ENCODE peak calls at places on chromosome 10, in seven cellular contexts. X is adrenal gland, H is stomach, J is IMR-90, Z is lower leg skin, S is A549, W is prostate gland. L is an unnamed sample.

GRCh38 chr10:61633665-61634064 is 29.1 kb upstream of the CABCOCO1 start:
- DNase-seq in X (no peak), H (no peak), J (peak), Z (no peak), S (no peak), W (no peak), L (no peak)

GRCh38 chr10:111344804-111345203 is 268.0 kb downstream of the ADRA2A start:
- DNase-seq in X (no peak), H (no peak), J (no peak), Z (no peak), S (peak), W (no peak), L (no peak)

GRCh38 chr10:105586451-105587098 is 945.5 kb downstream of the SORCS3 start:
- DNase-seq in X (no peak), H (no peak), J (peak), Z (no peak), S (no peak), W (no peak), L (no peak)

GRCh38 chr10:102611514-102612095 is 32.7 kb upstream of the TRIM8 start:
- DNase-seq in X (no peak), H (no peak), J (peak), Z (no peak), S (no peak), W (no peak), L (no peak)

GRCh38 chr10:124697837-124698559 is 46.2 kb downstream of the FAM53B start:
- DNase-seq in X (no peak), H (no peak), J (peak), Z (no peak), S (no peak), W (no peak), L (no peak)

GRCh38 chr10:35194471-35194870 is 67.8 kb downstream of the CREM start:
- DNase-seq in X (no peak), H (no peak), J (peak), Z (no peak), S (no peak), W (no peak), L (no peak)

GRCh38 chr10:68163735-68164134 is 54.4 kb downstream of the MYPN start:
- DNase-seq in X (no peak), H (no peak), J (no peak), Z (no peak), S (no peak), W (no peak), L (no peak)

GRCh38 chr10:75417522-75417927 is 13.9 kb upstream of the LRMDA start:
- DNase-seq in X (no peak), H (no peak), J (no peak), Z (no peak), S (no peak), W (no peak), L (no peak)

GRCh38 chr10:21263266-21263803 is 262.1 kb downstream of the SKIDA1 start:
- DNase-seq in X (no peak), H (no peak), J (no peak), Z (no peak), S (no peak), W (no peak), L (no peak)

GRCh38 chr10:4181690-4182089 is 396.7 kb upstream of the KLF6 start:
- DNase-seq in X (no peak), H (no peak), J (no peak), Z (no peak), S (no peak), W (no peak), L (no peak)

GRCh38 chr10:8254350-8254749 is 199.9 kb downstream of the GATA3 start:
- DNase-seq in X (no peak), H (no peak), J (no peak), Z (no peak), S (no peak), W (no peak), L (no peak)

GRCh38 chr10:49001861-49002675 is 62.4 kb upstream of the LRRC18 start:
- DNase-seq in X (peak), H (no peak), J (no peak), Z (no peak), S (no peak), W (no peak), L (no peak)

GRCh38 chr10:114103286-114103685 is 59.6 kb downstream of the ADRB1 start:
- DNase-seq in X (no peak), H (no peak), J (peak), Z (no peak), S (peak), W (peak), L (no peak)

GRCh38 chr10:4141471-4141870 is 356.5 kb upstream of the KLF6 start:
- DNase-seq in X (no peak), H (no peak), J (peak), Z (no peak), S (no peak), W (no peak), L (no peak)

GRCh38 chr10:81981724-81982123 is 106.7 kb downstream of the NRG3 start:
- DNase-seq in X (no peak), H (no peak), J (no peak), Z (no peak), S (no peak), W (no peak), L (no peak)

GRCh38 chr10:60182691-60183090 is 207.0 kb downstream of the ANK3 start:
- DNase-seq in X (no peak), H (no peak), J (peak), Z (no peak), S (no peak), W (no peak), L (no peak)

GRCh38 chr10:92702301-92702916 is 12.7 kb downstream of the HHEX start:
- DNase-seq in X (peak), H (no peak), J (no peak), Z (no peak), S (no peak), W (no peak), L (peak)

GRCh38 chr10:128124813-128125403 is 1.3 kb downstream of the MKI67 start:
- DNase-seq in X (no peak), H (no peak), J (no peak), Z (no peak), S (no peak), W (no peak), L (no peak)

GRCh38 chr10:78224602-78225001 is 190.9 kb downstream of the RPS24 start:
- DNase-seq in X (no peak), H (no peak), J (peak), Z (no peak), S (no peak), W (no peak), L (no peak)

GRCh38 chr10:48608279-48608681 is 3.4 kb upstream of the ARHGAP22 start:
- DNase-seq in X (peak), H (peak), J (no peak), Z (no peak), S (peak), W (no peak), L (peak)

GRCh38 chr10:4810093-4810492 is 15.9 kb upstream of the AKR1E2 start:
- DNase-seq in X (no peak), H (no peak), J (peak), Z (no peak), S (no peak), W (no peak), L (no peak)

GRCh38 chr10:65805993-65806392 is 1119.8 kb upstream of the LRRTM3 start:
- DNase-seq in X (no peak), H (no peak), J (no peak), Z (no peak), S (no peak), W (no peak), L (no peak)

GRCh38 chr10:58782876-58783859 is 270.5 kb downstream of the BICC1 start:
- DNase-seq in X (no peak), H (no peak), J (peak), Z (peak), S (no peak), W (no peak), L (no peak)

GRCh38 chr10:78974409-78975317 is 94.1 kb upstream of the ZMIZ1 start:
- DNase-seq in X (peak), H (peak), J (peak), Z (peak), S (peak), W (peak), L (peak)

GRCh38 chr10:48551796-48552591 is 52.9 kb downstream of the ARHGAP22 start:
- DNase-seq in X (peak), H (no peak), J (peak), Z (no peak), S (peak), W (no peak), L (no peak)

GRCh38 chr10:122362621-122363020 is 11.9 kb upstream of the PLEKHA1 start:
- DNase-seq in X (no peak), H (no peak), J (no peak), Z (no peak), S (no peak), W (no peak), L (peak)

GRCh38 chr10:122267849-122268737 is 3.0 kb upstream of the BTBD16 start:
- DNase-seq in X (peak), H (peak), J (peak), Z (no peak), S (peak), W (no peak), L (no peak)

GRCh38 chr10:3040069-3040468 is 27.3 kb upstream of the PFKP start:
- DNase-seq in X (no peak), H (no peak), J (no peak), Z (no peak), S (no peak), W (no peak), L (no peak)

GRCh38 chr10:65793738-65794425 is 1132.0 kb upstream of the LRRTM3 start:
- DNase-seq in X (no peak), H (peak), J (no peak), Z (no peak), S (peak), W (peak), L (no peak)

GRCh38 chr10:47137311-47137851 is 162.6 kb upstream of the GDF10 start:
- DNase-seq in X (no peak), H (no peak), J (peak), Z (no peak), S (peak), W (no peak), L (peak)

GRCh38 chr10:10911471-10911921 is 106.2 kb upstream of the CELF2 start:
- DNase-seq in X (peak), H (peak), J (peak), Z (peak), S (no peak), W (peak), L (peak)

GRCh38 chr10:118564652-118565051 is 30.8 kb downstream of the PRLHR start:
- DNase-seq in X (no peak), H (no peak), J (no peak), Z (no peak), S (peak), W (no peak), L (no peak)

GRCh38 chr10:102657984-102658724 is 13.9 kb downstream of the TRIM8 start:
- DNase-seq in X (no peak), H (peak), J (peak), Z (no peak), S (no peak), W (peak), L (no peak)

GRCh38 chr10:132331956-132332749 is at the start of gene LRRC27:
- DNase-seq in X (peak), H (peak), J (peak), Z (peak), S (peak), W (peak), L (peak)
- TF ChIP-seq POLR2A in X (no peak), H (peak), J (no peak), Z (no peak), S (peak), W (peak), L (no peak)

GRCh38 chr10:51073035-51073434 is 1.3 kb upstream of the PRKG1 start:
- DNase-seq in X (no peak), H (no peak), J (no peak), Z (no peak), S (no peak), W (no peak), L (no peak)
- H3K4me3 ChIP-seq in X (no peak), H (peak), J (no peak), Z (no peak), S (no peak), W (no peak), L (peak)

GRCh38 chr10:86216886-86217285 is 149.7 kb downstream of the GRID1 start:
- DNase-seq in X (no peak), H (no peak), J (no peak), Z (no peak), S (no peak), W (no peak), L (no peak)

GRCh38 chr10:86215712-86216111 is 150.9 kb downstream of the GRID1 start:
- DNase-seq in X (no peak), H (no peak), J (no peak), Z (no peak), S (no peak), W (no peak), L (no peak)

GRCh38 chr10:86213148-86213547 is 153.4 kb downstream of the GRID1 start:
- DNase-seq in X (no peak), H (no peak), J (no peak), Z (no peak), S (no peak), W (no peak), L (no peak)

GRCh38 chr10:86217386-86218080 is 149.1 kb downstream of the GRID1 start:
- DNase-seq in X (no peak), H (no peak), J (no peak), Z (no peak), S (no peak), W (no peak), L (no peak)

GRCh38 chr10:86215021-86215420 is 151.6 kb downstream of the GRID1 start:
- DNase-seq in X (no peak), H (no peak), J (no peak), Z (no peak), S (no peak), W (no peak), L (no peak)
- TF ChIP-seq POLR2A in X (no peak), H (no peak), J (no peak), Z (no peak), S (no peak), W (no peak), L (no peak)

GRCh38 chr10:86439544-86439943 is 72.9 kb upstream of the GRID1 start:
- DNase-seq in X (peak), H (peak), J (peak), Z (peak), S (peak), W (peak), L (no peak)
- H3K4me3 ChIP-seq in X (no peak), H (no peak), J (no peak), Z (no peak), S (no peak), W (no peak), L (no peak)

GRCh38 chr10:14602807-14603538 is 171.7 kb downstream of the FAM107B start:
- DNase-seq in X (no peak), H (no peak), J (peak), Z (no peak), S (no peak), W (no peak), L (no peak)

GRCh38 chr10:14601872-14602725 is 172.6 kb downstream of the FAM107B start:
- DNase-seq in X (peak), H (peak), J (peak), Z (no peak), S (peak), W (no peak), L (no peak)

GRCh38 chr10:14598809-14599764 is 175.6 kb downstream of the FAM107B start:
- DNase-seq in X (no peak), H (peak), J (no peak), Z (no peak), S (no peak), W (no peak), L (no peak)

GRCh38 chr10:14603539-14604102 is 171.1 kb downstream of the FAM107B start:
- DNase-seq in X (no peak), H (no peak), J (no peak), Z (no peak), S (no peak), W (no peak), L (no peak)

DNA sequence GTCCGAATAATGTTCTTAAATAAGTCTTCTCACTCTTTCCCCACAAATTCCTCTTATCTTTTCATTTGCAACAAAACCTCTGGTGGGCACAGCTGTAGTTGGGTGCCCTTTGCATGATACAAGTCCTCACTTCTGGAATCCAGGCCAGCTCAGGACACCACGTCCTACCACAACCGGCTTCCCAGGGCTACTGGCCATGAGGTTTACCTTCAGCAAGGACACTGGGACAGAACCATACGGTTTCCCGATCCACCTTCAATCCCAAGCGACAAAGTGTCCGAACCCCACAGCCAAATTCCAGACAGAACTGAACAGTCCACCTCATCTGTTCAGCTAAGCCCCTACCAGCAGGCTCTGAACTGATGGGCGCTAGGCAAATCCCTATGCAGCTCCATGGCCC is 174.6 kb downstream of the FAM107B start:
- DNase-seq in X (no peak), H (no peak), J (no peak), Z (no peak), S (no peak), W (no peak), L (no peak)
- TF ChIP-seq POLR2A in X (no peak), H (no peak), J (no peak), Z (no peak), S (no peak), W (no peak), L (no peak)

DNA sequence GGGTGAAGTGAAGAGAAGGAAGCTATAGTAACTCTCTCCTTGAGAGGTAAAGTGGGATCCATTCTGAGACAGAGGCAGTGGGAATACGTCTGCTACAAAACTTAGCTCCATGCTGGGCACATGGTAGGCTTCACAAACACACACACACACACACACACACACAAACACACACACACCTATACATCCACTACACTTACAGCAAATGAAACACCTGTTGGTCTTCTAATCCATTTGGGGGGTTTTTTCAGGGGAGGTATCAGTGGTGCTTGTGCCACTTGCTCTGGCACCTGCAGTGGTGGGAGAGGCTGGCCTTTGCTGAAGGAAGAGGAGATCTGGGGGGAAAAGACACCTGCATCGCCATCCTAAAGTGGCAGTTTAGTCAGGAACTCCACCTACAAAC is 14.5 kb downstream of the SEC31B start:
- DNase-seq in X (no peak), H (no peak), J (no peak), Z (no peak), S (no peak), W (no peak), L (no peak)
- H3K4me3 ChIP-seq in X (no peak), H (no peak), J (no peak), Z (no peak), S (no peak), W (no peak), L (no peak)

GRCh38 chr10:129415261-129416135 is 51.5 kb upstream of the MGMT start:
- DNase-seq in X (no peak), H (no peak), J (no peak), Z (no peak), S (no peak), W (no peak), L (peak)

GRCh38 chr10:129417882-129418281 is 49.2 kb upstream of the MGMT start:
- DNase-seq in X (no peak), H (no peak), J (no peak), Z (peak), S (no peak), W (no peak), L (peak)

GRCh38 chr10:129416136-129416530 is 50.9 kb upstream of the MGMT start:
- DNase-seq in X (no peak), H (no peak), J (no peak), Z (no peak), S (no peak), W (no peak), L (peak)

GRCh38 chr10:129418826-129419225 is 48.2 kb upstream of the MGMT start:
- DNase-seq in X (no peak), H (no peak), J (no peak), Z (no peak), S (no peak), W (no peak), L (no peak)

GRCh38 chr10:129417164-129417563 is 49.9 kb upstream of the MGMT start:
- DNase-seq in X (no peak), H (no peak), J (peak), Z (peak), S (no peak), W (no peak), L (no peak)
- TF ChIP-seq POLR2A in X (no peak), H (no peak), J (no peak), Z (no peak), S (no peak), W (no peak), L (no peak)

DNA sequence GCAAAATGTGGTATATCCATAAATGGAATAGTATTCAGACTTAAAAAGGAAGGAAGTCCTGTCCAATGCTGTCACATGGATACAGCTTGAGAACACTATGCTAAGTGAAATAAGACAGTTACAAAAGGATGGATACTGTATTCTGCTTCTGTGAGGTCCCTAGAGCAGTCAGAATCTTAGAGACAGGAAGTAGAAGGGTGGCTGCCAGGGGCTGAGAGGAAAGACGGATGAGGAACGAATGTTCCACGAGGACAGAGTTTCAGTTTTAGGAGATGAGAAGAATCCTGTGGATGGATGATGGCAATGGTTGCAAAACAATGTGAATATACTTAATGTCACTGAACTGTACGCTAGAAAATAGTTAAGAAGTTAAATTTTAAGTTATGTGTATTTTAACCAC is 3.8 kb downstream of the PRKCQ start:
- DNase-seq in X (no peak), H (no peak), J (no peak), Z (no peak), S (no peak), W (no peak), L (no peak)
- H3K4me3 ChIP-seq in X (no peak), H (no peak), J (no peak), Z (no peak), S (no peak), W (no peak), L (no peak)

L was measured in esophagus muscularis mucosa.